ENCODE peak calls at places on chromosomes 11 and 22, in eight cellular contexts. O is BJ, I is nephron progenitor cell, Z is cardiac muscle cell, K is iris pigment epithelial cell, J is AG04450, H is heart right ventricle, B is neural crest cell. M is an unnamed sample.

GRCh38 chr11:14969922-14970323 is 2.2 kb downstream of the CALCA start:
- DNase-seq in O (no peak), I (peak), Z (peak), K (peak), J (no peak), H (peak), B (peak), M (no peak)

GRCh38 chr22:20013382-20013871 is 3.2 kb downstream of the ARVCF start:
- DNase-seq in O (no peak), I (peak), Z (peak), K (peak), J (no peak), H (peak), B (peak), M (no peak)

GRCh38 chr22:21681566-21682370 is 16.0 kb downstream of the PPIL2 start:
- DNase-seq in O (no peak), I (no peak), Z (no peak), K (peak), J (no peak), H (no peak), B (no peak), M (no peak)

GRCh38 chr11:113526521-113526920 is 51.3 kb upstream of the DRD2 start:
- DNase-seq in O (no peak), I (no peak), Z (no peak), K (no peak), J (no peak), H (no peak), B (no peak), M (no peak)

GRCh38 chr11:20031155-20032001 is 128.9 kb downstream of the DBX1 start:
- DNase-seq in O (peak), I (no peak), Z (no peak), K (peak), J (peak), H (no peak), B (no peak), M (no peak)

GRCh38 chr22:20267441-20268288 is 453 bp downstream of the RTN4R start:
- DNase-seq in O (no peak), I (peak), Z (peak), K (no peak), J (no peak), H (no peak), B (no peak), M (no peak)

GRCh38 chr11:123253909-123254308 is 58.9 kb upstream of the CLMP start:
- DNase-seq in O (no peak), I (no peak), Z (no peak), K (peak), J (peak), H (no peak), B (no peak), M (no peak)

GRCh38 chr11:8038811-8039529 is 42.0 kb upstream of the TUB start:
- DNase-seq in O (no peak), I (no peak), Z (no peak), K (no peak), J (no peak), H (no peak), B (no peak), M (no peak)

GRCh38 chr11:73053964-73054363 is 88.2 kb downstream of the FCHSD2 start:
- DNase-seq in O (no peak), I (no peak), Z (no peak), K (no peak), J (no peak), H (no peak), B (no peak), M (no peak)

GRCh38 chr11:76803023-76803422 is 19.9 kb downstream of the TSKU start:
- DNase-seq in O (no peak), I (no peak), Z (no peak), K (peak), J (no peak), H (no peak), B (no peak), M (no peak)

GRCh38 chr11:35559949-35560348 is 34.5 kb upstream of the PAMR1 start:
- DNase-seq in O (no peak), I (no peak), Z (no peak), K (no peak), J (no peak), H (no peak), B (no peak), M (no peak)

GRCh38 chr11:72523991-72524390 is 89.7 kb upstream of the CLPB start:
- DNase-seq in O (no peak), I (no peak), Z (no peak), K (no peak), J (no peak), H (no peak), B (no peak), M (no peak)

GRCh38 chr11:123064268-123064657 is 2.3 kb upstream of the HSPA8 start:
- DNase-seq in O (no peak), I (no peak), Z (no peak), K (no peak), J (no peak), H (no peak), B (no peak), M (no peak)

GRCh38 chr22:20777420-20778177 is 3.7 kb downstream of the SERPIND1 start:
- DNase-seq in O (peak), I (no peak), Z (peak), K (peak), J (peak), H (no peak), B (no peak), M (no peak)

GRCh38 chr11:63917685-63918523 is 940 bp upstream of the RCOR2 start:
- DNase-seq in O (no peak), I (peak), Z (peak), K (no peak), J (no peak), H (peak), B (peak), M (no peak)

GRCh38 chr11:5841797-5842196 is at the start of gene OR52E6:
- DNase-seq in O (no peak), I (no peak), Z (no peak), K (no peak), J (no peak), H (no peak), B (no peak), M (no peak)

GRCh38 chr11:117284053-117284452 is 7.1 kb upstream of the BACE1-AS start:
- DNase-seq in O (no peak), I (no peak), Z (no peak), K (no peak), J (no peak), H (no peak), B (no peak), M (no peak)

GRCh38 chr22:20962491-20962945 is 4.5 kb upstream of the AIFM3 start:
- DNase-seq in O (no peak), I (no peak), Z (no peak), K (no peak), J (no peak), H (no peak), B (no peak), M (no peak)

GRCh38 chr11:105937331-105937730 is 84.7 kb downstream of the MSANTD4 start:
- DNase-seq in O (peak), I (no peak), Z (no peak), K (peak), J (peak), H (no peak), B (no peak), M (no peak)

GRCh38 chr11:57491371-57492061 is 24.0 kb downstream of the SLC43A1 start:
- DNase-seq in O (no peak), I (peak), Z (peak), K (peak), J (no peak), H (peak), B (peak), M (no peak)

GRCh38 chr11:114075891-114076441 is 16.5 kb downstream of the ZBTB16 start:
- DNase-seq in O (peak), I (peak), Z (peak), K (peak), J (no peak), H (no peak), B (peak), M (no peak)

GRCh38 chr11:68270334-68271022 is 1.3 kb downstream of the C11orf24 start:
- DNase-seq in O (no peak), I (no peak), Z (no peak), K (no peak), J (no peak), H (no peak), B (no peak), M (no peak)

GRCh38 chr11:82988936-82989627 is 82.6 kb downstream of the RAB30 start:
- DNase-seq in O (no peak), I (peak), Z (no peak), K (no peak), J (no peak), H (no peak), B (peak), M (no peak)

GRCh38 chr11:110196884-110197420 is 99.5 kb downstream of the RDX start:
- DNase-seq in O (no peak), I (no peak), Z (no peak), K (no peak), J (no peak), H (no peak), B (no peak), M (no peak)

GRCh38 chr22:29641781-29642355 is 38.4 kb downstream of the NF2 start:
- DNase-seq in O (no peak), I (no peak), Z (no peak), K (no peak), J (no peak), H (no peak), B (no peak), M (no peak)

GRCh38 chr11:11532574-11532973 is 89.2 kb downstream of the GALNT18 start:
- DNase-seq in O (no peak), I (no peak), Z (no peak), K (peak), J (no peak), H (no peak), B (no peak), M (no peak)

GRCh38 chr11:107827041-107827440 is 31.5 kb downstream of the SLC35F2 start:
- DNase-seq in O (no peak), I (no peak), Z (no peak), K (no peak), J (no peak), H (no peak), B (no peak), M (no peak)

GRCh38 chr11:47220401-47220821 is 5.6 kb downstream of the DDB2 start:
- DNase-seq in O (no peak), I (no peak), Z (peak), K (peak), J (no peak), H (no peak), B (no peak), M (no peak)

GRCh38 chr22:23102776-23103175 is 32.5 kb downstream of the GNAZ start:
- DNase-seq in O (no peak), I (no peak), Z (no peak), K (no peak), J (no peak), H (no peak), B (no peak), M (no peak)

GRCh38 chr11:130433357-130433756 is 4.9 kb upstream of the ADAMTS8 start:
- DNase-seq in O (no peak), I (no peak), Z (no peak), K (no peak), J (no peak), H (no peak), B (no peak), M (no peak)

GRCh38 chr11:30635401-30635989 is 49.3 kb upstream of the MPPED2 start:
- DNase-seq in O (no peak), I (peak), Z (peak), K (no peak), J (no peak), H (peak), B (peak), M (no peak)

GRCh38 chr11:35326266-35326879 is 93.0 kb downstream of the SLC1A2 start:
- DNase-seq in O (no peak), I (no peak), Z (no peak), K (no peak), J (no peak), H (no peak), B (no peak), M (no peak)

GRCh38 chr11:12526789-12527188 is 147.4 kb upstream of the TEAD1 start:
- DNase-seq in O (no peak), I (no peak), Z (no peak), K (peak), J (no peak), H (no peak), B (no peak), M (no peak)

GRCh38 chr11:28581286-28582242 is 473.4 kb downstream of the METTL15 start:
- DNase-seq in O (no peak), I (no peak), Z (no peak), K (peak), J (peak), H (no peak), B (no peak), M (no peak)

GRCh38 chr11:59616396-59616982 is 915 bp upstream of the OSBP start:
- DNase-seq in O (no peak), I (no peak), Z (no peak), K (no peak), J (no peak), H (peak), B (no peak), M (no peak)

GRCh38 chr22:48316876-48317250 is 1510.8 kb downstream of the BRD1 start:
- DNase-seq in O (no peak), I (no peak), Z (no peak), K (no peak), J (no peak), H (no peak), B (no peak), M (no peak)